ENCODE peak calls at places on chromosomes 5 and 9, in ten cellular contexts. Y is naive thymus-derived CD4-positive, alpha-beta T cell; S is trophoblast cell; K is body of pancreas; X is psoas muscle; H is skeletal muscle cell; U is fibroblast of lung; V is PC-3; M is neural progenitor cell; D is breast epithelium. W is an unnamed sample.

GRCh38 chr9:87350915-87351314 is 146.8 kb upstream of the DAPK1 start:
- DNase-seq in K (no peak), Y (no peak), H (no peak), S (no peak), V (no peak), U (peak), M (no peak), D (no peak), X (no peak), W (peak)

GRCh38 chr5:71748360-71748759 is 29.3 kb downstream of the CARTPT start:
- DNase-seq in S (no peak), X (peak), K (peak), Y (no peak), M (no peak), H (no peak), V (no peak), U (no peak), D (peak), W (no peak)

GRCh38 chr5:56075361-56075760 is 80.6 kb upstream of the IL6ST start:
- DNase-seq in D (no peak), M (no peak), X (peak), H (peak), Y (no peak), U (peak), S (no peak), K (no peak), V (no peak), W (peak)

GRCh38 chr5:177111720-177112394 is 21.7 kb upstream of the NSD1 start:
- DNase-seq in X (no peak), Y (peak), D (no peak), S (no peak), M (peak), H (no peak), U (peak), V (peak), K (peak), W (peak)

GRCh38 chr5:128469924-128470323 is 68.1 kb downstream of the FBN2 start:
- DNase-seq in H (no peak), S (no peak), V (no peak), K (no peak), X (no peak), D (no peak), Y (no peak), U (peak), M (no peak), W (peak)

GRCh38 chr9:113492343-113493079 is 29.0 kb downstream of the RGS3 start:
- DNase-seq in Y (no peak), V (no peak), M (no peak), U (peak), H (peak), K (no peak), S (no peak), X (peak), D (peak), W (no peak)

GRCh38 chr9:116594552-116594951 is 92.6 kb upstream of the TRIM32 start:
- DNase-seq in U (peak), V (peak), X (peak), Y (no peak), D (no peak), H (peak), K (no peak), S (no peak), M (no peak), W (peak)

GRCh38 chr5:174706997-174707548 is 17.3 kb upstream of the MSX2 start:
- DNase-seq in K (no peak), U (peak), V (no peak), H (no peak), M (no peak), Y (no peak), S (no peak), X (no peak), D (no peak), W (no peak)

GRCh38 chr5:43150075-43150474 is 29.4 kb downstream of the ZNF131 start:
- DNase-seq in D (no peak), S (no peak), K (no peak), H (no peak), U (no peak), Y (no peak), V (no peak), X (no peak), M (no peak), W (no peak)

GRCh38 chr9:129306318-129306973 is 128.4 kb upstream of the IER5L start:
- DNase-seq in U (no peak), S (no peak), M (no peak), K (no peak), V (no peak), D (peak), X (no peak), H (no peak), Y (no peak), W (no peak)

GRCh38 chr9:7246917-7247538 is 489.3 kb downstream of the KDM4C start:
- DNase-seq in H (no peak), U (peak), K (no peak), M (no peak), D (no peak), S (no peak), X (no peak), Y (no peak), V (no peak), W (no peak)

GRCh38 chr5:150140830-150141229 is 14.8 kb downstream of the PDGFRB start:
- DNase-seq in M (no peak), D (no peak), U (peak), X (no peak), V (no peak), Y (no peak), K (no peak), H (peak), S (peak), W (no peak)

GRCh38 chr5:89276566-89277305 is 393.8 kb upstream of the MEF2C start:
- DNase-seq in V (peak), K (no peak), M (no peak), D (no peak), U (peak), X (no peak), Y (no peak), S (peak), H (no peak), W (no peak)

GRCh38 chr9:107190031-107190935 is 92.8 kb upstream of the RAD23B start:
- DNase-seq in V (peak), M (no peak), H (peak), Y (no peak), X (no peak), U (peak), S (no peak), D (no peak), K (no peak), W (peak)

GRCh38 chr9:76085596-76085995 is 195.1 kb downstream of the PCSK5 start:
- DNase-seq in D (no peak), V (no peak), K (no peak), X (no peak), Y (no peak), H (no peak), S (no peak), M (no peak), U (no peak), W (no peak)

GRCh38 chr9:33110686-33111085 is 34.2 kb upstream of the SMU1 start:
- DNase-seq in S (no peak), K (no peak), V (no peak), U (no peak), X (no peak), Y (no peak), M (no peak), H (no peak), D (no peak), W (no peak)

GRCh38 chr9:8564960-8565359 is 765.4 kb upstream of the DMAC1 start:
- DNase-seq in M (no peak), D (no peak), X (no peak), U (no peak), S (no peak), Y (no peak), K (no peak), H (no peak), V (no peak), W (no peak)

GRCh38 chr9:35035851-35036701 is 36.3 kb downstream of the VCP start:
- DNase-seq in U (peak), Y (peak), V (no peak), D (no peak), K (no peak), H (no peak), X (peak), M (no peak), S (peak), W (peak)

GRCh38 chr5:125151150-125151932 is 404.9 kb upstream of the ZNF608 start:
- DNase-seq in V (no peak), Y (no peak), M (peak), D (no peak), H (no peak), S (no peak), U (no peak), K (no peak), X (no peak), W (no peak)

GRCh38 chr9:69785757-69786156 is 25.9 kb upstream of the PTAR1 start:
- DNase-seq in U (peak), K (no peak), Y (no peak), D (no peak), H (no peak), V (peak), X (no peak), S (no peak), M (peak), W (peak)

GRCh38 chr9:137114220-137114612 is 317 bp downstream of the DPP7 start:
- DNase-seq in M (no peak), V (no peak), S (no peak), U (no peak), H (no peak), D (no peak), K (no peak), Y (no peak), X (no peak), W (no peak)

GRCh38 chr9:137114613-137115393 is at the start of gene DPP7:
- DNase-seq in U (no peak), V (peak), H (no peak), Y (peak), K (peak), S (no peak), D (no peak), X (peak), M (peak), W (peak)

GRCh38 chr9:137116027-137116507 is 1.5 kb upstream of the DPP7 start:
- DNase-seq in X (no peak), D (no peak), U (no peak), Y (no peak), M (no peak), S (no peak), K (no peak), H (no peak), V (no peak), W (no peak)

GRCh38 chr9:137116728-137117127 is 2.2 kb upstream of the DPP7 start:
- DNase-seq in V (no peak), Y (no peak), U (no peak), K (no peak), H (no peak), S (peak), M (no peak), X (no peak), D (no peak), W (peak)

GRCh38 chr9:137115394-137116026 is 977 bp upstream of the DPP7 start:
- DNase-seq in U (no peak), H (no peak), K (no peak), V (no peak), Y (no peak), S (no peak), D (no peak), X (no peak), M (no peak), W (no peak)
- H3K4me3 ChIP-seq in U (no peak), H (no peak), K (no peak), V (peak), Y (no peak), S (no peak), D (peak), X (peak), M (no peak), W (no peak)

GRCh38 chr5:172380992-172381643 is 73.2 kb downstream of the SH3PXD2B start:
- DNase-seq in U (peak), S (no peak), M (no peak), X (peak), Y (no peak), H (peak), D (peak), K (peak), V (peak), W (peak)
- H3K4me3 ChIP-seq in U (no peak), S (no peak), M (no peak), X (no peak), Y (no peak), H (no peak), D (no peak), K (no peak), V (peak), W (no peak)

GRCh38 chr9:132008184-132008781 is 71.4 kb downstream of the MED27 start:
- DNase-seq in H (peak), Y (no peak), S (no peak), D (no peak), K (no peak), V (peak), M (no peak), X (no peak), U (peak), W (peak)

GRCh38 chr9:132007371-132007701 is 72.3 kb downstream of the MED27 start:
- DNase-seq in Y (no peak), D (no peak), H (no peak), X (no peak), K (no peak), U (no peak), S (no peak), M (no peak), V (no peak), W (no peak)

GRCh38 chr9:132005896-132006295 is 73.8 kb downstream of the MED27 start:
- DNase-seq in V (no peak), D (no peak), X (no peak), U (peak), K (no peak), Y (no peak), S (no peak), M (no peak), H (no peak), W (peak)

GRCh38 chr9:132008871-132009812 is 70.5 kb downstream of the MED27 start:
- DNase-seq in K (no peak), M (no peak), H (no peak), S (no peak), D (no peak), X (no peak), V (peak), U (peak), Y (no peak), W (no peak)

GRCh38 chr9:132006657-132007370 is 72.9 kb downstream of the MED27 start:
- DNase-seq in H (peak), D (no peak), Y (no peak), M (no peak), X (no peak), K (no peak), S (no peak), V (no peak), U (peak), W (peak)
- H3K4me3 ChIP-seq in H (no peak), D (no peak), Y (no peak), M (no peak), X (no peak), K (no peak), S (no peak), V (no peak), U (no peak), W (no peak)

DNA sequence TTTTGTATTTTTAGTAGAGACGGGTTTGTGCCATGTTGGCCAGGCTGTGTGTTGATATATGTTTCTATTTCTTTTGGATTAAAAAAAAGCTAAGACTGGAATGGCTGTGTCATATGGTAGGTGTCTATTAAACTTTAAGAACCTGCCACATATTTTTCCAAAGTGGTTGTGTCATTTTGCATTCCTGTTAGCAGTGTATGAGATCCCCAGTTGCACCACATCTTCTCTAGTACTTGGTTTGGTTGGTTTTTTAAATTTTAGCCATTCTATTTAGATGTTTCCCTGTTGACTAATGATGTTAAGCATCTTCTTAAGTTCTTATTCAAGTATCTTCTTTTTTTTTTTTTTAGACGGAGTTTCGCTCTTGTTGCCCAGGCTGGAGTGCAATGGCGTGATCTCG is 36.2 kb upstream of the MEGF9 start:
- DNase-seq in U (no peak), S (peak), K (no peak), V (no peak), D (no peak), Y (no peak), H (no peak), M (no peak), X (no peak), W (no peak)
- H3K4me3 ChIP-seq in U (no peak), S (no peak), K (no peak), V (no peak), D (no peak), Y (no peak), H (no peak), M (no peak), X (no peak), W (no peak)

DNA sequence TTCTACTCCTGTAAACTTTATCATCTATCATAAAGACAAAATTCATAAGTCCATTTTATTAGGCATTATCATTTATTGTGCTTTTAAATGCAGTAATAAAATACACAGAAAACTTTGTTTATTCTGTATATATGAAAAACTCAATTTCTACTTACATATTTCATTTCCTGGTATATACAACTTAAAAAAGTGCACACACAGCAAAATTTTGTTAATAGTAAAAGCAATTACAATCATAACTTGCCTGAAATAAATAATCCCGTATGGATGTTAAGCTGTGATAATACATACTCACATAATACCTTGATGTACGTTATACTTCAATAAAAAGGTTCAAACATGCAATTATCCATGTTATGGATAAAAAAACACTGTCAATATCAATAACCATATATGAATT is 19.2 kb downstream of the ELL2 start:
- DNase-seq in X (no peak), V (no peak), K (no peak), H (no peak), D (no peak), M (no peak), U (no peak), Y (no peak), S (no peak), W (no peak)
- H3K4me3 ChIP-seq in X (no peak), V (no peak), K (no peak), H (no peak), D (no peak), M (no peak), U (no peak), Y (no peak), S (no peak), W (no peak)

GRCh38 chr5:10700516-10700915 is 60.5 kb downstream of the DAP start:
- DNase-seq in Y (no peak), S (no peak), M (no peak), D (no peak), K (no peak), X (no peak), H (no peak), V (no peak), U (no peak), W (no peak)
- H3K4me3 ChIP-seq in Y (no peak), S (no peak), M (no peak), D (no peak), K (no peak), X (no peak), H (no peak), V (no peak), U (no peak), W (no peak)

DNA sequence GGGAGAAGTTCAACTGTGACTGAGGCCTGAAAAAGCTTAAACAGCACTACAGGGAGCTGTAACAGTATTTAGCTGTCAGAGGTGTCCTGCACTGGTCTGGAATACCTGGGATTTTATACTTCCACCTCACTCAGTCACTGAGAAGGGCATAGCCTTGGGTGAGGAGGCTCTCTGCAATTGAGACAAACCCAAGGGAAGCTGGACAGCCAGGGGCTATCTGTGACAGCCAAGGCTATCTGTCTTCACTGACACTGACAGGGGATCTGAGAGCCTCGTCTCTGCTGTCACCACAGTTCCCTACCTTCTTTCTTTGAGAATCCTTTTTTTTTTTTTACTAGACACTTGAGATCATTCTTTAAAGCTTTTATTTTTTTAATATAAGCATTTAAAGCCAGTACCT is 356.2 kb upstream of the CD180 start:
- DNase-seq in X (no peak), H (no peak), S (peak), U (no peak), K (no peak), M (no peak), Y (no peak), V (no peak), D (no peak), W (no peak)
- H3K4me3 ChIP-seq in X (no peak), H (no peak), S (no peak), U (no peak), K (no peak), M (no peak), Y (no peak), V (no peak), D (no peak), W (no peak)

DNA sequence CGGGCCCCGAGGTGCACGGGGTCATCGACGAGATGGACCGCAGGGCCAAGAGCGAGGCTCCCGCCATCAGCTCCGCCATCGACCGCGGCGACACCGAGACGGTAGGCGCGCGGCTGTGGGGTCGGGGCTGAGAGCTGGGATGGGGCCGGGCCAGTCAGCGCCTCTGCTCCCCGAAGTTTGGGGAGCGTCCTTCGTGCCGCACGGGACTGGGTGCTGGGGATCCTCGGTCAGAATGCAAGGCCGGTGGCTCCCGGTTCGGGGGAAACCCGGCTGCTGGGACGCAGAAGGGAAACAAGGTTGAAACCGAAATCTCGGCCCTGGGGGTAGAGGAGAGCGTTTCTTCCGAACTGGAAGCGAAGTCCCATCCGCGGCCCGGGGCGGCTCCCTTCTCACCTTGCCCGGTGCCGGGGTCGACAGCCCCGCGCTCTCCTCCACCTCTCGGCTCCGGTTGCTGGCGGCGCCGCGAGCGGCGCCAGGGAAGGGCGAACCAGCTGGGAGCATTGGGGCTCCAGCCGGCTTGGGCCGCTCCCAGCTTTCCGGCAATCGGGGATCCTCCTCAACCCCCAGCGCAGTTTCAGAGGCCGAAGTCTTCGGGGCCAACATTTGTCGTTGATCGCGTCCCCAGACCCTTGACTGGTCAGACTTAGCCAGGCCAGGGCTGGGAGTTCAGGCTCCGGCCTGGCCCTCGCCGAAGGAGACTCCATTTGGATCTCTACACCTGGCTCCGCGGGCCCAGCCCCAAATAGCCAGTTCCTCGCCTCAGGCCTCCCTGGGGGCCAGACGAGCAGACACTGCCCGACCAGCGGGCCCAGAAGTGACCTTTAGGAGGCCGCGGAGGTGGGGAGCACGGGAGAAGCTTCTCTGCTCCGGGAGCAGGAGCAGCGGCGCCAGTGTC is 1.0 kb downstream of the LHX2 start:
- DNase-seq in X (no peak), S (no peak), M (peak), V (no peak), H (no peak), D (no peak), U (no peak), K (no peak), Y (no peak), W (no peak)
- H3K4me3 ChIP-seq in X (peak), S (no peak), M (peak), V (no peak), H (no peak), D (peak), U (no peak), K (no peak), Y (no peak), W (no peak)

GRCh38 chr5:141388661-141389060 is 1.2 kb downstream of the PCDHGB4 start:
- DNase-seq in X (no peak), K (no peak), D (no peak), V (no peak), M (no peak), S (no peak), Y (no peak), H (no peak), U (no peak), W (no peak)

GRCh38 chr5:141383345-141383744 is 803 bp downstream of the PCDHGA7 start:
- DNase-seq in V (no peak), Y (no peak), S (no peak), D (no peak), K (no peak), U (no peak), X (no peak), M (no peak), H (no peak), W (no peak)

GRCh38 chr5:141384471-141385267 is 2.1 kb downstream of the PCDHGA7 start:
- DNase-seq in U (no peak), K (no peak), S (no peak), D (no peak), M (no peak), V (no peak), H (no peak), Y (no peak), X (no peak), W (no peak)

GRCh38 chr5:141382469-141383294 is at the start of gene PCDHGA7:
- DNase-seq in X (no peak), H (no peak), M (no peak), U (peak), S (no peak), D (no peak), K (no peak), V (no peak), Y (no peak), W (peak)
- H3K4me3 ChIP-seq in X (peak), H (peak), M (no peak), U (peak), S (no peak), D (peak), K (no peak), V (no peak), Y (no peak), W (peak)

W was measured in fibroblast of the aortic adventitia.